ENCODE peak calls at places on chromosomes 4 and X, in ten cellular contexts. D, F, J, K, P, B, I, U, X and T are unnamed samples.

GRCh38 chrX:103423955-103424640 is 47.8 kb downstream of the BEX3 start:
- DNase-seq in D (no peak), F (no peak), J (peak; percentile 68), K (no peak), P (no peak), B (no peak), I (no peak), U (no peak), X (no peak), T (no peak)

GRCh38 chrX:69387559-69388487 is 116.3 kb upstream of the NALF2 start:
- DNase-seq in D (peak; percentile 64), F (no peak), J (peak; percentile 90), K (no peak), P (peak; percentile 30), B (peak; percentile 31), I (peak; percentile 78), U (no peak), X (peak; percentile 46), T (no peak)

GRCh38 chrX:15207384-15207783 is 62.5 kb downstream of the ASB9 start:
- DNase-seq in D (no peak), F (no peak), J (no peak), K (no peak), P (no peak), B (no peak), I (no peak), U (no peak), X (no peak), T (no peak)

GRCh38 chr4:87633239-87633638 is 16.8 kb upstream of the DMP1 start:
- DNase-seq in D (no peak), F (no peak), J (no peak), K (no peak), P (no peak), B (no peak), I (peak; percentile 24), U (no peak), X (no peak), T (no peak)

GRCh38 chrX:72131317-72132294 is at the start of gene RTL5:
- DNase-seq in D (peak; percentile 56), F (peak; percentile 57), J (peak; percentile 63), K (peak; percentile 92), P (peak; percentile 42), B (peak; percentile 63), I (peak; percentile 94), U (peak; percentile 57), X (peak; percentile 77), T (no peak)

GRCh38 chrX:6558979-6559378 is 24.1 kb upstream of the VCX3A start:
- DNase-seq in D (no peak), F (no peak), J (no peak), K (no peak), P (no peak), B (no peak), I (no peak), U (no peak), X (no peak), T (no peak)

GRCh38 chrX:41033299-41033698 is 51.9 kb upstream of the USP9X start:
- DNase-seq in D (peak; percentile 16), F (no peak), J (peak; percentile 47), K (no peak), P (no peak), B (no peak), I (no peak), U (no peak), X (no peak), T (no peak)

GRCh38 chrX:148380614-148381561 is 119.5 kb upstream of the AFF2 start:
- DNase-seq in D (no peak), F (no peak), J (no peak), K (no peak), P (no peak), B (no peak), I (no peak), U (peak; percentile 16), X (no peak), T (peak; percentile 55)

GRCh38 chr4:186760576-186760975 is 36.9 kb upstream of the FAT1 start:
- DNase-seq in D (no peak), F (no peak), J (no peak), K (no peak), P (no peak), B (no peak), I (no peak), U (no peak), X (no peak), T (no peak)

GRCh38 chr4:126938023-126938422 is 694.7 kb upstream of the INTU start:
- DNase-seq in D (no peak), F (no peak), J (no peak), K (no peak), P (no peak), B (no peak), I (no peak), U (no peak), X (no peak), T (no peak)

DNA sequence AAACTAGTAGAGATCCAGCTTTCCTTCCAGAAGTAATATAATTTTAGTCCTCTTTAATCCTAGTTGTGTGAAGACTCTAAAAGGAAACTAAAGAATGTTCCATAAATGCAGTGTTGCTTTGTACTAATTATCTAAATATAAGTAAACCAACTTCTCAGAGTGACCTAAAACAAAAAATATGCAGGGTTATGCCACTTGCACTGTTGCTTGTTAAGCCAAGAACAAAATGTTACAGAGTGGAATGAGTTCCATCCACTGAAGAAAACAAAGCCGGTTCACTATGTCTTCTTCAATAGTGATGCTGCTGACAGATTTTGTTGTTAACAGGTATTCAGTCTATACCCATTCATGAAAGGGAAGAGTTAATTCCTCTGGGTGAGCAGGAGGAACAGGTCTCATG is 252.0 kb upstream of the DIAPH2 start:
- DNase-seq in D (no peak), F (no peak), J (no peak), K (no peak), P (no peak), B (no peak), I (no peak), U (no peak), X (no peak), T (no peak)
- TF ChIP-seq POLR2AphosphoS5 in D (no peak), F (no peak), J (no peak), K (no peak), P (no peak), B (no peak), I (no peak), U (no peak), X (no peak), T (no peak)

DNA sequence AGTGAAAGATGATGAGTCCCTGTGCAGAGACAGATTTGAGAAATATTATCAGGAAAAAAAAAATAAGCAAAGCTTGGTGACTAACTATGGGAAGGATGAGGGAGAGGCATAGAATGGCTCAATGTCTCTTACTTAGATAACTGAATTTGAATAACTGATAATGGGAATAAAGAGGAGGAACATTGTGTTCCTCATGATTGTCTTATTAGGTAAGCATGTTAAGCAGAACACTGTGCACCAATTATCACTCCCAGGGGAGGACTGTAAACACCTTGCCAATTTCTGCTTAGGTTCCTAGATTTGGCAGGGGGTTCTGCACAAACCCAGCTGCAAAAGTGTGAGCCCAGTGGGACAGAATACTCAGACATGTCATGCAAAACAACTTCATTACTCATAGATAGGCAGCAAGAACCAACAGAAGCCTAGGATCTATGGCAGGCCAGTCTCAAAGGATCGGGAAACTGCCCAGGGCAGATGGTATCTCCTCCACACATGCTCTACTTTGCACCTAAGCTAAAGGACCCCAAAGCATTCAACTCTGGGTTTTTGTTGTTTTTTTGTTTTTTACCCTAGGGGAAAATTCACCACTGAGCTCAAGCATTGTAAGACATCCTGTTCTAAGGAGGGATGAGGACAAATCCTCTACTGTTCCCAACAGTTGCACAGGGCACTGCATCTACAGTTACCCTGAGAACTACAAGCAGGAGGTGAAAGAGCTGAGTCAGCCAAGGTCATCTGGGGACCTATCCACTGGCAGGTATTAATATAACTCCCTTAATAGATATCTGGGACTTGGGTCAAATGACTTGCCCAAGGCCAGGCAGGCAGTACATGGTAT is 907.0 kb downstream of the RAPGEF2 start:
- DNase-seq in D (no peak), F (no peak), J (no peak), K (no peak), P (no peak), B (no peak), I (no peak), U (no peak), X (no peak), T (no peak)
- TF ChIP-seq POLR2AphosphoS5 in D (no peak), F (no peak), J (no peak), K (no peak), P (no peak), B (no peak), I (no peak), U (no peak), X (no peak), T (no peak)

DNA sequence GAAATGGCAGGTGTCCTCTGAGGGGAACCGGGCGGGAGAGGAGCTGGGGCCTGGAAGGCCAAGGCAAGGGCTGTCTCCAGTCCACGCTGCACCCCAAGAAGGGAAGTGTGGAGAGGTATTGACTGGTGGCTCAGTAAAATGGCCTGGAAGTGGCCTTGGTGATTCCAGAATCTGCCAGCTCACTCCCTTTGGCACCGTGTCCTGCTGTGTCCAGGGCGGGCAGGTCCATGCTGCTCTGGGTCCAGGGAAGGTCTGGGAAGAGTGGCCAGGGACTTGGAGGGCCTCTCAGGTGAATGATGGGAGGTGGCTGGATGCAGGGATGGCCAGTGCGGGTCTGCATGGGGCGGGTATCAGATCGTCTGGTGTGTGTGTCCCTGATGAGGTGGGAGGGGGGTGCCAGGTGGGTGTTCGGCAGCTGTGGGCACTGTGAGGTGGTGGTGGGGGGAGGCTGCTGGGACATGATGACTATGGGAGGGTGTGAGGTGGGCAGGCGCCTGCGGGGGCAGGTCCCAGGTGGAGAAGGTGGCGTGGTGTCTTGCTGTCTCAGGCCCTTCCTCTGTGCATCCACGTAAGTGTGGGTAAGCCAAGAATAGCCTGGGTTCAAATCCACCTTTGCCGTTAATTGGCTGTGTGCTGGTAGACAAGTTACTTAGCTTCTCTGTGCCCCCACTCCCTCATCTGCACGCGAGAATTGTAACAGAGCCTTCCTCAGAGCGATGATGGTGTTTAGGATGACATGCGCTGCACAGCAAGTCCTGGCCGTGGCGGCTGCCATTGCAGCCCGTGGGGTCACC is 17.7 kb downstream of the RGS12 start:
- DNase-seq in D (no peak), F (no peak), J (no peak), K (no peak), P (no peak), B (no peak), I (no peak), U (no peak), X (peak; percentile 24), T (no peak)
- TF ChIP-seq POLR2AphosphoS5 in D (no peak), F (no peak), J (no peak), K (no peak), P (no peak), B (no peak), I (no peak), U (no peak), X (no peak), T (no peak)

GRCh38 chr4:663438-664428 is 10.3 kb downstream of the ATP5ME start:
- DNase-seq in D (no peak), F (peak; percentile 52), J (peak; percentile 84), K (peak; percentile 64), P (peak; percentile 91), B (no peak), I (peak; percentile 95), U (no peak), X (peak; percentile 53), T (no peak)
- TF ChIP-seq POLR2AphosphoS5 in D (no peak), F (no peak), J (peak; percentile 71), K (no peak), P (peak; percentile 20), B (no peak), I (no peak), U (no peak), X (no peak), T (no peak)

DNA sequence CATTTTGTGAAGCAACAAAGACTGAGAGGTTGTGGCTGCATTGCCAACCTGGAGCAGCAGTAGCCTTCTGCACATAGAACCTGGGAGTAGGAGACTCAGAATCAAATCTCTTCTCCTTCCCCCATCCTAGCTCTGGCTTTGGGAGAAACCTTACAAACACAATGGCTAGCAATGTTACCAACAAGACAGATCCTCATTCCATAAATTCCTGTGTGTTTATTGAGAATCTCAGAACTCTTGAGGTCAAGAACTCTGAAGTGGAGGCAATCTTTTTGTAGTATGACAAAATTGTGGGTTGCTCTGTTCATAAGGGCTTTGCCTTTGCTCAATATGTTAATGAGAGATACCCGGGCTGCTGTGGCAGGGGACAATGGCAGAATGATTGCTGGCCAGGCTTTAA is 406.7 kb upstream of the SPANXN1 start:
- DNase-seq in D (no peak), F (no peak), J (no peak), K (no peak), P (no peak), B (no peak), I (no peak), U (no peak), X (no peak), T (no peak)
- TF ChIP-seq POLR2AphosphoS5 in D (no peak), F (no peak), J (no peak), K (no peak), P (no peak), B (no peak), I (no peak), U (no peak), X (no peak), T (no peak)